ENCODE peak calls at places on chromosomes 3 and 15, in four cellular contexts. One of them, this sample, is unnamed.
A peak's percentile ranks its signal among the peaks of the same experiment; 100 is the strongest.

GRCh38 chr15:82228750-82229149 is 33.8 kb downstream of the EFL1 start:
- DNase-seq in HepG2: no peak
- DNase-seq in A549: no peak
- DNase-seq in SK-N-SH: no peak
- DNase-seq in this sample: no peak

GRCh38 chr3:16512435-16513140 is 911 bp downstream of the RFTN1 start:
- DNase-seq in HepG2: no peak
- DNase-seq in A549: no peak
- DNase-seq in SK-N-SH: peak; percentile 67
- DNase-seq in this sample: no peak

GRCh38 chr3:43317461-43318316 is 31.3 kb downstream of the SNRK start:
- DNase-seq in HepG2: peak; percentile 70
- DNase-seq in A549: no peak
- DNase-seq in SK-N-SH: no peak
- DNase-seq in this sample: no peak

GRCh38 chr3:171506743-171507319 is 46.6 kb upstream of the TNIK start:
- DNase-seq in HepG2: no peak
- DNase-seq in A549: no peak
- DNase-seq in SK-N-SH: no peak
- DNase-seq in this sample: no peak

GRCh38 chr3:27040674-27041073 is 328.5 kb downstream of the NEK10 start:
- DNase-seq in HepG2: no peak
- DNase-seq in A549: no peak
- DNase-seq in SK-N-SH: no peak
- DNase-seq in this sample: no peak

GRCh38 chr3:192481638-192482037 is 245.7 kb downstream of the FGF12 start:
- DNase-seq in HepG2: no peak
- DNase-seq in A549: no peak
- DNase-seq in SK-N-SH: no peak
- DNase-seq in this sample: no peak

GRCh38 chr15:98729446-98730042 is 81.2 kb downstream of the IGF1R start:
- DNase-seq in HepG2: no peak
- DNase-seq in A549: no peak
- DNase-seq in SK-N-SH: peak; percentile 56
- DNase-seq in this sample: no peak

GRCh38 chr3:101829066-101829830 is 20.1 kb upstream of the NFKBIZ start:
- DNase-seq in HepG2: no peak
- DNase-seq in A549: no peak
- DNase-seq in SK-N-SH: no peak
- DNase-seq in this sample: no peak

GRCh38 chr3:60282840-60283239 is 968.4 kb downstream of the FHIT start:
- DNase-seq in HepG2: no peak
- DNase-seq in A549: no peak
- DNase-seq in SK-N-SH: no peak
- DNase-seq in this sample: no peak

GRCh38 chr3:108472011-108472591 is 38.3 kb downstream of the MYH15 start:
- DNase-seq in HepG2: no peak
- DNase-seq in A549: peak; percentile 73
- DNase-seq in SK-N-SH: peak; percentile 17
- DNase-seq in this sample: no peak

GRCh38 chr3:40997711-40998519 is 201.4 kb upstream of the CTNNB1 start:
- DNase-seq in HepG2: no peak
- DNase-seq in A549: no peak
- DNase-seq in SK-N-SH: peak; percentile 69
- DNase-seq in this sample: no peak

GRCh38 chr15:81303241-81304225 is 20.4 kb downstream of the STARD5 start:
- DNase-seq in HepG2: no peak
- DNase-seq in A549: no peak
- DNase-seq in SK-N-SH: no peak
- DNase-seq in this sample: no peak

GRCh38 chr15:68409736-68410370 is 22.1 kb downstream of the ITGA11 start:
- DNase-seq in HepG2: no peak
- DNase-seq in A549: no peak
- DNase-seq in SK-N-SH: no peak
- DNase-seq in this sample: no peak

GRCh38 chr15:81789403-81789802 is 256.4 kb downstream of the MEX3B start:
- DNase-seq in HepG2: no peak
- DNase-seq in A549: no peak
- DNase-seq in SK-N-SH: no peak
- DNase-seq in this sample: no peak

GRCh38 chr15:37070686-37071085 is 29.7 kb downstream of the MEIS2 start:
- DNase-seq in HepG2: no peak
- DNase-seq in A549: no peak
- DNase-seq in SK-N-SH: no peak
- DNase-seq in this sample: no peak

GRCh38 chr3:127438371-127438770 is 150.5 kb upstream of the PRR20G start:
- DNase-seq in HepG2: no peak
- DNase-seq in A549: no peak
- DNase-seq in SK-N-SH: no peak
- DNase-seq in this sample: no peak

GRCh38 chr15:81293728-81294500 is 30.0 kb downstream of the STARD5 start:
- DNase-seq in HepG2: no peak
- DNase-seq in A549: no peak
- DNase-seq in SK-N-SH: peak; percentile 50
- DNase-seq in this sample: peak; percentile 98

GRCh38 chr3:20141841-20142240 is 44.2 kb downstream of the SGO1 start:
- DNase-seq in HepG2: no peak
- DNase-seq in A549: no peak
- DNase-seq in SK-N-SH: peak; percentile 46
- DNase-seq in this sample: no peak

GRCh38 chr3:186653079-186653710 is 12.6 kb upstream of the HRG start:
- DNase-seq in HepG2: no peak
- DNase-seq in A549: no peak
- DNase-seq in SK-N-SH: peak; percentile 36
- DNase-seq in this sample: peak; percentile 61

GRCh38 chr15:56233549-56233948 is 10.1 kb downstream of the RFX7 start:
- DNase-seq in HepG2: no peak
- DNase-seq in A549: no peak
- DNase-seq in SK-N-SH: no peak
- DNase-seq in this sample: no peak

GRCh38 chr3:188598872-188599271 is 444.9 kb downstream of the LPP start:
- DNase-seq in HepG2: no peak
- DNase-seq in A549: no peak
- DNase-seq in SK-N-SH: no peak
- DNase-seq in this sample: no peak

GRCh38 chr15:97085806-97086205 is 755.3 kb downstream of the NR2F2 start:
- DNase-seq in HepG2: no peak
- DNase-seq in A549: no peak
- DNase-seq in SK-N-SH: no peak
- DNase-seq in this sample: no peak

GRCh38 chr3:39499651-39500273 is 32.3 kb downstream of the MOBP start:
- DNase-seq in HepG2: peak; percentile 9
- DNase-seq in A549: no peak
- DNase-seq in SK-N-SH: no peak
- DNase-seq in this sample: no peak

GRCh38 chr3:179608931-179609720 is 4.5 kb downstream of the NDUFB5 start:
- DNase-seq in HepG2: no peak
- DNase-seq in A549: no peak
- DNase-seq in SK-N-SH: no peak
- DNase-seq in this sample: peak; percentile 52

GRCh38 chr3:188001052-188001567 is 152.8 kb upstream of the LPP start:
- DNase-seq in HepG2: no peak
- DNase-seq in A549: no peak
- DNase-seq in SK-N-SH: no peak
- DNase-seq in this sample: no peak

GRCh38 chr3:142566096-142566495 is 12.4 kb downstream of the ATR start:
- DNase-seq in HepG2: no peak
- DNase-seq in A549: no peak
- DNase-seq in SK-N-SH: no peak
- DNase-seq in this sample: no peak

GRCh38 chr3:192914873-192915272 is 2.8 kb downstream of the MB21D2 start:
- DNase-seq in HepG2: no peak
- DNase-seq in A549: no peak
- DNase-seq in SK-N-SH: no peak
- DNase-seq in this sample: no peak

GRCh38 chr15:32803631-32804030 is 85.8 kb downstream of the GREM1 start:
- DNase-seq in HepG2: no peak
- DNase-seq in A549: peak; percentile 14
- DNase-seq in SK-N-SH: no peak
- DNase-seq in this sample: no peak

GRCh38 chr15:32802296-32802936 is 84.6 kb downstream of the GREM1 start:
- DNase-seq in HepG2: no peak
- DNase-seq in A549: no peak
- DNase-seq in SK-N-SH: no peak
- DNase-seq in this sample: no peak

GRCh38 chr15:32796856-32797255 is 79.1 kb downstream of the GREM1 start:
- DNase-seq in HepG2: no peak
- DNase-seq in A549: no peak
- DNase-seq in SK-N-SH: no peak
- DNase-seq in this sample: no peak

GRCh38 chr15:32794973-32795372 is 77.2 kb downstream of the GREM1 start:
- DNase-seq in HepG2: peak; percentile 29
- DNase-seq in A549: no peak
- DNase-seq in SK-N-SH: no peak
- DNase-seq in this sample: no peak

DNA sequence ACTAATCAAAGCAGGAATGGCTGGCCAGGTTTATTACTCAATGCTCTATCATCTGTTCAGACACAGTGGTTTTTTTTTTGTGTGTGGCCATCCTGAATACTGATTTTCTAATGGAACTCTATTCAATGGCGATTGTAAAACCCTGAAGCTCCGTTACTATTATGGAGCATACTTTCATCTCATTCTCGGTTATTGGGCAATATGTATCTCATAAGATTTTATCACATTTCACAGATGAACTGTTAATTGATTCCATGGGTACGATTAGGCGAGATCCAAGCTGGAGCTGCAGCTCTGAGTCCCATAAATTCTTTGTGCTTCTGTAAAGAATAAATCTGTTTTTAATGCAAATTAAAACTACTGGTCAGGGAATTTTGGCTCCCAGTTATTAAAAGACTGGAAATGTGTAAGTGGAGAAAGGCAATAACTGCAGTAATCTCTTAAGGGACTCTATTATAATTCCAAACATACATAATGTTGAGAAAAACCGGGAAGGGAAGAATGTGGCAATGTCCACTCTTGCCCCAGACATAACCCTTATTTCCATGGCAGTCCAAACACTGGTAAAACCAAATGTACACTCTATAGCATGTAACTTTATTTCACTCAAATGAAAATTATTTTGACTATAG is 82.2 kb downstream of the GREM1 start:
- DNase-seq in HepG2: no peak
- DNase-seq in A549: no peak
- DNase-seq in SK-N-SH: no peak
- DNase-seq in this sample: no peak
- TF ChIP-seq PBX3 in HepG2: no peak
- TF ChIP-seq PBX3 in A549: no peak
- TF ChIP-seq PBX3 in SK-N-SH: no peak
- TF ChIP-seq PBX3 in this sample: no peak

GRCh38 chr15:33737687-33738606 is 230.3 kb upstream of the CHRM5 start:
- DNase-seq in HepG2: peak; percentile 25
- DNase-seq in A549: peak; percentile 29
- DNase-seq in SK-N-SH: peak; percentile 71
- DNase-seq in this sample: no peak
- TF ChIP-seq PBX3 in HepG2: no peak
- TF ChIP-seq PBX3 in A549: no peak
- TF ChIP-seq PBX3 in SK-N-SH: no peak
- TF ChIP-seq PBX3 in this sample: no peak

GRCh38 chr3:37984596-37984995 is 6.0 kb upstream of the VILL start:
- DNase-seq in HepG2: no peak
- DNase-seq in A549: no peak
- DNase-seq in SK-N-SH: no peak
- DNase-seq in this sample: no peak
- TF ChIP-seq PBX3 in HepG2: no peak
- TF ChIP-seq PBX3 in A549: no peak
- TF ChIP-seq PBX3 in SK-N-SH: no peak
- TF ChIP-seq PBX3 in this sample: no peak

DNA sequence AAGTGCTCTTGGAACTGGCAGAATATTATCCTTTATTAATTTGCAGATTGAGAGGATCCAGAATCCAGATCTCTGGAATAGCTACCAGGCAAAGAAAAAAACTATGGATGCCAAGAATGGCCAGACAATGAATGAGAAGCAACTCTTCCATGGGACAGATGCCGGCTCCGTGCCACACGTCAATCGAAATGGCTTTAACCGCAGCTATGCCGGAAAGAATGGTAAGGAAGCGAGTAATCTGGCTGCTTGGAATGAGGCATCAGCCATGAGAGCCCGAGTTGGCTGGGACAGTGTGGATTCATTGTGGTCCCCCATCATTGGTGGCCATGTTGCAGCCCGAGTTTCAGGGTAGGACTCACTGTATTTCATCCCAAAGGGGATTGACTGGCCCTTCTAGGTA is 47.1 kb downstream of the PARP14 start:
- DNase-seq in HepG2: no peak
- DNase-seq in A549: no peak
- DNase-seq in SK-N-SH: peak; percentile 16
- DNase-seq in this sample: no peak
- TF ChIP-seq PBX3 in HepG2: no peak
- TF ChIP-seq PBX3 in A549: no peak
- TF ChIP-seq PBX3 in SK-N-SH: no peak
- TF ChIP-seq PBX3 in this sample: no peak

GRCh38 chr15:41877631-41878354 is 16.1 kb downstream of the SPTBN5 start:
- DNase-seq in HepG2: no peak
- DNase-seq in A549: no peak
- DNase-seq in SK-N-SH: no peak
- DNase-seq in this sample: no peak
- TF ChIP-seq PBX3 in HepG2: no peak
- TF ChIP-seq PBX3 in A549: no peak
- TF ChIP-seq PBX3 in SK-N-SH: no peak
- TF ChIP-seq PBX3 in this sample: no peak

DNA sequence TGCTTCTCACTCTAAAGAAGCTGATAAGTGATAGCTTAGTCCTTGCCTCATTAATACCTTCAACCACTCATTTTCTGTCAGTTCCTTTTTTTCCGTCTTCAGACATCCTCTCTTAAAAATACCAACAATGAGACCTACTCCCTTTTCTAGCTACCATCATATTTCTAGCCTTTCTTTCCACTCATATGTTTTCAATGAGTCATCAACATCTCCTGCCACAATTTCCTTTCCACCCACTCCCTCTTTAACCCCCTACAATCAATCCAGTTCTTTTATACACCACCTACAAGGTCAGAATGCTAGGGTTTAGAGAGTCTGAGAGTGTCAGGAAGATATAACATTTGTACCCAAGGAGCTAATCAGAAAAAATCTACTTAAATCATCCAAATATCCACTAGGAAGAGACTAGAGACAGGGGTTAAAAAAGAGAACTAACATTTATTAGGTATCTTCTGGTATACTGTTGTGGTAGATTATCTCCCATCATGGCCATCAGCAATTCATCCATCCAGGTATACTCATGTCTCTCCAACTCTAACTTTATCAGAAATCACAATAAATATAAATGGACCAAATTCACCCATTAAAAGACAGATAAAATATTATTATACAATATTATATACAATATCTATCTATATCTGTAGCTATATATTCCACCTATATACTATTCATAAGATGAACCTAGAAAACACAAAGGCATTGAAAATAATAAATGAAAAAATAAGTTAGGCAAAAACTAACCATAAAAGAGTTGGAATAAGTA is 42.5 kb downstream of the MYLK start:
- DNase-seq in HepG2: no peak
- DNase-seq in A549: no peak
- DNase-seq in SK-N-SH: no peak
- DNase-seq in this sample: no peak
- TF ChIP-seq PBX3 in HepG2: no peak
- TF ChIP-seq PBX3 in A549: no peak
- TF ChIP-seq PBX3 in SK-N-SH: no peak
- TF ChIP-seq PBX3 in this sample: no peak